ENCODE peak calls at places on chromosomes 2 and 18, in six cellular contexts. R is mammary epithelial cell; K is SJCRH30; Z is kidney epithelial cell; L is stimulated activated CD8-positive, alpha-beta memory T cell treated with anti-CD3 and anti-CD28 coated beads, Interleukin-7, amount 100 ng/mL, for 1 hour; D is caudate nucleus. F is an unnamed sample.

GRCh38 chr2:239193426-239193825 is 207.4 kb downstream of the HDAC4 start:
- DNase-seq in R (no peak), K (no peak), Z (no peak), L (no peak), D (no peak), F (peak)

GRCh38 chr2:182098648-182099047 is 113.0 kb downstream of the PPP1R1C start:
- DNase-seq in R (no peak), K (no peak), Z (no peak), L (no peak), D (no peak), F (no peak)

GRCh38 chr2:181904022-181904632 is 12.6 kb downstream of the ITPRID2 start:
- DNase-seq in R (no peak), K (peak), Z (no peak), L (no peak), D (no peak), F (no peak)

GRCh38 chr18:76822510-76823165 is at the start of gene ZNF236:
- DNase-seq in R (peak), K (peak), Z (no peak), L (peak), D (peak), F (peak)

GRCh38 chr2:64454316-64455030 is 511 bp downstream of the LGALSL start:
- DNase-seq in R (peak), K (peak), Z (peak), L (peak), D (peak), F (peak)

GRCh38 chr2:188245230-188245629 is 46.4 kb upstream of the GULP1 start:
- DNase-seq in R (peak), K (no peak), Z (no peak), L (no peak), D (no peak), F (no peak)

GRCh38 chr2:8682719-8683667 is 1.1 kb downstream of the ID2 start:
- DNase-seq in R (peak), K (peak), Z (no peak), L (no peak), D (no peak), F (no peak)

GRCh38 chr2:96265349-96265839 is 403 bp downstream of the TMEM127 start:
- DNase-seq in R (peak), K (peak), Z (no peak), L (peak), D (peak), F (no peak)

GRCh38 chr2:216713691-216714411 is 18.5 kb upstream of the IGFBP5 start:
- DNase-seq in R (peak), K (peak), Z (peak), L (no peak), D (no peak), F (no peak)

GRCh38 chr2:86622878-86623548 is 652 bp downstream of the RNF103 start:
- DNase-seq in R (peak), K (peak), Z (no peak), L (no peak), D (peak), F (peak)

GRCh38 chr18:57434177-57434535 is 1.0 kb upstream of the ONECUT2 start:
- DNase-seq in R (no peak), K (peak), Z (no peak), L (no peak), D (no peak), F (no peak)

GRCh38 chr18:51196811-51197660 is 445 bp downstream of the MEX3C start:
- DNase-seq in R (peak), K (peak), Z (no peak), L (peak), D (peak), F (peak)

GRCh38 chr2:19722486-19723420 is 179.0 kb downstream of the TTC32 start:
- DNase-seq in R (no peak), K (peak), Z (no peak), L (no peak), D (no peak), F (no peak)

GRCh38 chr2:219430633-219431615 is 3.7 kb upstream of the SPEG start:
- DNase-seq in R (peak), K (peak), Z (no peak), L (no peak), D (no peak), F (no peak)

GRCh38 chr18:54946149-54946581 is 13.1 kb downstream of the CCDC68 start:
- DNase-seq in R (no peak), K (no peak), Z (no peak), L (no peak), D (no peak), F (no peak)

GRCh38 chr18:10055125-10055750 is 141.4 kb downstream of the VAPA start:
- DNase-seq in R (no peak), K (no peak), Z (no peak), L (no peak), D (no peak), F (no peak)

GRCh38 chr2:32991091-32991845 is 44.5 kb downstream of the LTBP1 start:
- DNase-seq in R (peak), K (no peak), Z (no peak), L (no peak), D (no peak), F (no peak)

GRCh38 chr2:172168917-172169346 is 66.2 kb upstream of the DLX2 start:
- DNase-seq in R (peak), K (no peak), Z (no peak), L (no peak), D (no peak), F (no peak)

GRCh38 chr2:36677386-36677785 is 19.1 kb upstream of the VIT start:
- DNase-seq in R (no peak), K (no peak), Z (no peak), L (no peak), D (no peak), F (no peak)

GRCh38 chr18:13389491-13390131 is 171.1 kb downstream of the LDLRAD4 start:
- DNase-seq in R (no peak), K (no peak), Z (no peak), L (no peak), D (no peak), F (no peak)

GRCh38 chr18:74652392-74652988 is 54.8 kb downstream of the ZNF407 start:
- DNase-seq in R (peak), K (peak), Z (no peak), L (no peak), D (no peak), F (no peak)

GRCh38 chr2:71558300-71559051 is 105.1 kb downstream of the DYSF start:
- DNase-seq in R (no peak), K (no peak), Z (peak), L (no peak), D (no peak), F (no peak)

F was measured in posterior cingulate gyrus.